ENCODE peak calls at places on chromosomes 5 and 9, in eight cellular contexts. Y is breast epithelium, S is AG04449, A is IMR-90, U is psoas muscle, M is suprapubic skin, Q is retinal pigment epithelial cell, Z is lower lobe of right lung. J is an unnamed sample.

GRCh38 chr9:75814667-75815066 is 75.8 kb upstream of the PCSK5 start:
- DNase-seq in Y (no peak), S (no peak), A (no peak), U (no peak), M (no peak), Q (no peak), Z (no peak), J (no peak)

GRCh38 chr5:176513788-176514187 is 23.4 kb downstream of the RNF44 start:
- DNase-seq in Y (no peak), S (no peak), A (no peak), U (no peak), M (no peak), Q (no peak), Z (no peak), J (no peak)

GRCh38 chr9:91948061-91948422 is 2.0 kb downstream of the ROR2 start:
- DNase-seq in Y (no peak), S (no peak), A (peak), U (no peak), M (no peak), Q (no peak), Z (no peak), J (no peak)

GRCh38 chr5:53825016-53825415 is 264.6 kb downstream of the NDUFS4 start:
- DNase-seq in Y (no peak), S (no peak), A (no peak), U (no peak), M (no peak), Q (no peak), Z (no peak), J (no peak)

GRCh38 chr9:127835930-127836586 is 18.4 kb downstream of the ENG start:
- DNase-seq in Y (no peak), S (no peak), A (peak), U (peak), M (peak), Q (no peak), Z (peak), J (peak)

GRCh38 chr5:130871346-130872086 is 293.5 kb downstream of the HINT1 start:
- DNase-seq in Y (no peak), S (no peak), A (peak), U (peak), M (no peak), Q (no peak), Z (no peak), J (peak)

GRCh38 chr5:171865431-171865830 is 79.8 kb downstream of the SMIM23 start:
- DNase-seq in Y (no peak), S (no peak), A (no peak), U (no peak), M (no peak), Q (no peak), Z (no peak), J (no peak)

GRCh38 chr5:1033606-1034420 is 25.2 kb downstream of the NKD2 start:
- DNase-seq in Y (no peak), S (no peak), A (no peak), U (no peak), M (peak), Q (no peak), Z (peak), J (no peak)

GRCh38 chr9:113720495-113720894 is 155.6 kb upstream of the ZNF618 start:
- DNase-seq in Y (no peak), S (no peak), A (no peak), U (no peak), M (no peak), Q (no peak), Z (no peak), J (no peak)

GRCh38 chr5:129904102-129904666 is at the start of gene CHSY3:
- DNase-seq in Y (peak), S (no peak), A (peak), U (peak), M (peak), Q (no peak), Z (peak), J (peak)

GRCh38 chr9:136626740-136627642 is 35.7 kb upstream of the EGFL7 start:
- DNase-seq in Y (no peak), S (no peak), A (no peak), U (no peak), M (no peak), Q (no peak), Z (peak), J (no peak)

GRCh38 chr5:62786099-62786498 is 207.5 kb downstream of the LRRC70 start:
- DNase-seq in Y (no peak), S (no peak), A (no peak), U (no peak), M (no peak), Q (no peak), Z (no peak), J (no peak)

GRCh38 chr9:72577212-72577753 is 55.9 kb downstream of the TMC1 start:
- DNase-seq in Y (no peak), S (no peak), A (peak), U (no peak), M (no peak), Q (peak), Z (no peak), J (peak)

GRCh38 chr5:125316913-125317545 is 570.6 kb upstream of the ZNF608 start:
- DNase-seq in Y (no peak), S (no peak), A (no peak), U (no peak), M (no peak), Q (no peak), Z (no peak), J (no peak)

GRCh38 chr5:33433303-33434255 is 7.2 kb upstream of the TARS1 start:
- DNase-seq in Y (no peak), S (no peak), A (peak), U (no peak), M (no peak), Q (no peak), Z (no peak), J (peak)

GRCh38 chr9:136237486-136238341 is 7.9 kb downstream of the QSOX2 start:
- DNase-seq in Y (no peak), S (no peak), A (no peak), U (no peak), M (no peak), Q (no peak), Z (no peak), J (no peak)

GRCh38 chr9:111926421-111926875 is 29.8 kb downstream of the UGCG start:
- DNase-seq in Y (no peak), S (peak), A (peak), U (peak), M (no peak), Q (no peak), Z (peak), J (peak)

GRCh38 chr5:111308951-111309350 is 84.8 kb downstream of the CAMK4 start:
- DNase-seq in Y (no peak), S (no peak), A (no peak), U (no peak), M (no peak), Q (no peak), Z (no peak), J (no peak)

GRCh38 chr9:108671156-108671555 is 184.6 kb downstream of the ACTL7B start:
- DNase-seq in Y (no peak), S (no peak), A (peak), U (no peak), M (no peak), Q (no peak), Z (no peak), J (peak)

GRCh38 chr9:127972316-127972871 is 8.4 kb downstream of the EEIG1 start:
- DNase-seq in Y (no peak), S (no peak), A (no peak), U (no peak), M (no peak), Q (no peak), Z (no peak), J (no peak)

GRCh38 chr9:133199648-133200321 is 9.3 kb downstream of the OBP2B start:
- DNase-seq in Y (no peak), S (no peak), A (no peak), U (peak), M (no peak), Q (no peak), Z (peak), J (peak)

GRCh38 chr9:28135571-28135970 is 562.3 kb upstream of the C9orf72 start:
- DNase-seq in Y (no peak), S (no peak), A (no peak), U (no peak), M (no peak), Q (no peak), Z (no peak), J (no peak)

GRCh38 chr9:114611516-114612271 is 603 bp downstream of the TMEM268 start:
- DNase-seq in Y (peak), S (no peak), A (peak), U (peak), M (no peak), Q (no peak), Z (peak), J (peak)

GRCh38 chr5:164504141-164504772 is 998.8 kb downstream of the MAT2B start:
- DNase-seq in Y (no peak), S (peak), A (peak), U (no peak), M (no peak), Q (no peak), Z (no peak), J (peak)

GRCh38 chr5:126450388-126450787 is 27.2 kb downstream of the GRAMD2B start:
- DNase-seq in Y (no peak), S (no peak), A (no peak), U (no peak), M (no peak), Q (no peak), Z (no peak), J (no peak)

GRCh38 chr9:27365977-27366376 is 69.0 kb upstream of the EQTN start:
- DNase-seq in Y (no peak), S (no peak), A (no peak), U (no peak), M (no peak), Q (no peak), Z (no peak), J (peak)

GRCh38 chr9:84501587-84501986 is 161.0 kb upstream of the SLC28A3 start:
- DNase-seq in Y (no peak), S (no peak), A (no peak), U (no peak), M (no peak), Q (no peak), Z (no peak), J (no peak)

GRCh38 chr5:122311400-122311887 is 593 bp upstream of the SNCAIP start:
- DNase-seq in Y (no peak), S (no peak), A (no peak), U (no peak), M (no peak), Q (no peak), Z (no peak), J (no peak)

GRCh38 chr9:129514497-129514867 is 106.4 kb downstream of the C9orf50 start:
- DNase-seq in Y (no peak), S (no peak), A (no peak), U (no peak), M (peak), Q (no peak), Z (no peak), J (no peak)

GRCh38 chr5:868599-869135 is 17.9 kb upstream of the ZDHHC11 start:
- DNase-seq in Y (no peak), S (no peak), A (no peak), U (peak), M (no peak), Q (no peak), Z (no peak), J (no peak)

GRCh38 chr5:18305288-18305899 is 671.1 kb downstream of the TAF11L14 start:
- DNase-seq in Y (no peak), S (no peak), A (peak), U (no peak), M (no peak), Q (peak), Z (no peak), J (peak)

GRCh38 chr5:141845371-141845821 is 32.8 kb downstream of the PCDH1 start:
- DNase-seq in Y (no peak), S (no peak), A (no peak), U (no peak), M (no peak), Q (no peak), Z (no peak), J (no peak)

GRCh38 chr5:14665949-14666741 is 1.6 kb downstream of the OTULIN start:
- DNase-seq in Y (no peak), S (no peak), A (peak), U (no peak), M (no peak), Q (no peak), Z (no peak), J (no peak)

GRCh38 chr9:18786936-18787658 is 245.9 kb downstream of the SAXO1 start:
- DNase-seq in Y (no peak), S (no peak), A (peak), U (no peak), M (no peak), Q (no peak), Z (no peak), J (peak)

DNA sequence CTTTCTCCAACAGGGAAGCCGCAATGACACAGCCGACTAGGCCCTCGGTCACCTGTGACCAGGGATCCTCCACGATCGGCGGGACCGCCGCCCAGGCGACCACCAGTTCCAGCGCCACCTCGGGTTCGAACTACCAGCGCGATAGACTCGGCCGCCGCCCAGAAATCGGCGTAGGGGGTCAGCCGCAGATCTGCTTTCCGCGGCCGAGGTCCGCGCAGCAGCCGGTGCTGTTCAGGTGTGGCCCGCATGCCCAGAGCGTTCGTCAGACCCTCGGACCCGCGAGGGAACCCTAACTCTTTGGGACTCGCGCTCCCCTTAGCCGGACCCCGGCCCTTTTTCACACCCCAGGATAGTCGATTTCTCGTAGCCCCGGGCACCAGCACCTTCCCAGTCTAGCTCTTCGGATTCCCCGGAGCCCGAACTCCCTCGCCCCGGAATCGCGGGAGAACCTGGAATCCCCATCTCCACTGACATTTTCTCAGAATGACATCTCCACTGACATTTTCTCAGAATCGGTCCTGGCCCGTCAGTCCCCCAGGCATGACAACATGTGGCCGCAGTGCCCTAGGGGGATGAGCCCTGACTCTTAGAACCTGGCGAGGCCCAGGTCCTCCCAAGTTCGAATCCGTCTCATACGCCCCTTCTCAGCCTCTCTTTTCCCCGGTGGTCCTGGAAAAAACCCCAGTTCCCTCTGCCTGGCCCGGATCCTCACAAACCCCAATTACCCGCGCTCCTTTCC is 428 bp downstream of the C5orf52 start:
- DNase-seq in Y (no peak), S (no peak), A (no peak), U (peak), M (no peak), Q (no peak), Z (no peak), J (no peak)
- TF ChIP-seq CTCF in Y (no peak), S (no peak), A (no peak), U (no peak), M (no peak), Q (no peak), Z (no peak), J (no peak)

DNA sequence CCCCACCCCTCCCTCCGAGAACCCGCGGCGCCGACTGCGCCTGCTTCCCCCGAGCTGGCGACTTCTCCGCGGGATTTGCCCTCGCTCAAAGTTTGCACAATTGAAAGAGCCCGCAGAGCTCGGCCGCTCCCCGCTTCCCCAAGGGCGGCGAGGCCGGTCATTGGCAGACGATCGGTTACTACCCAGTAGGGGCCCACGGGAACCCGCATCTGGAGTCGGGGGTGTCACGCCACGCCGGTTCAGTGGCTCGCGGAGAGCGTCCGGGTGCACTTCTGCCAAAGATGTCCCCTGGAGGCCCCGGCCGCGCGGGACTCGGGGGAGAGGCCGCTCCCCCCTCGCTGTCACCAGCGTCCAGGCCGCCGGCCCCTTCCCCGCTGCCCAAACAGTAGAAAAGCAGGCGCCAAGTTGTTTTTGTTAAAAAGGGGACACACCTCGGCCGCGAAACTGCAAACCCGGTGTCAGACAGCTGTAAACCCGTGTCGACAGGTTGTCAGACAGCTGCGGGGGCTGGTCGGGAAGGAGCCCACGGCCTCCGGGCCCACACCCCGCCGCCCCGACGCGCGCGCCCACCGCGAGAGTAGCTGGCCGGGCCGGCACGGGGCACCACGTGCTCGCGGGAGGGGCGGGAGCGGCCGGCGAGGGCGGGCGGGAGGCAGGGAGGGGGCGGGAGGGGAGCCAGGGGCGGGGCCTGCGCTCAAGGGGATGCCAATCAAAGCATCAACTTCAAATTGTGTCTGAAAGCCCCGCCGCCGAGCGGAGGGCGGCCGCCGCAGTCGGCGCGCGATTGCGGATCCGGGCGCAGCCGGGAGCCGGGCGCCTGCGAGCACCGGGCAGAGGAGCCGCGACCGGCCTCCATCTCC is at the start of gene IRX1:
- DNase-seq in Y (no peak), S (no peak), A (no peak), U (no peak), M (no peak), Q (no peak), Z (no peak), J (peak)
- H3K4me3 ChIP-seq in Y (peak), S (peak), A (no peak), U (peak), M (peak), Q (no peak), Z (peak), J (peak)

DNA sequence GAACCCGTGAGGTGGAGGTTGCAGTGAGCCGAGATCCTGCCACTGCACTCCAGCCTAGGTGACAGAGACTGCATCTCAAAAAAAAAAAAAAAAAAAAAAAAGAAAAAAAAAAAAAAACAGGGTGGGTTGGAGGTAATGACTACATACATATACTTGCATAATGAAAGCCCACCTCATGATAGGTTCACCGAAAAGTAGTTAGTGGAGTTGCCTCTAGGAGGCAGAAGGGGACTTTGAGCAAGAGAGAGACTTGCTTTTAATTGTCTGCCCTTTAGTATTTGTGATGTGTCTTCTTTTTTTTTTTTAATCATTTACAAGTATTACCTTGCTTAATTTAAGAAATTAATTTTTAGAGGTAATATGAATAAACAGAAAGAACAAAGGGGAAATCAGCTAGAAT is 99.8 kb downstream of the PPARGC1B start:
- DNase-seq in Y (no peak), S (no peak), A (no peak), U (no peak), M (no peak), Q (no peak), Z (no peak), J (peak)
- TF ChIP-seq CTCF in Y (no peak), S (no peak), A (peak), U (peak), M (no peak), Q (peak), Z (no peak), J (peak)

GRCh38 chr5:50655810-50656205 is 10.6 kb upstream of the PARP8 start:
- DNase-seq in Y (no peak), S (no peak), A (no peak), U (no peak), M (no peak), Q (no peak), Z (no peak), J (no peak)

GRCh38 chr5:50655067-50655809 is 11.2 kb upstream of the PARP8 start:
- DNase-seq in Y (no peak), S (no peak), A (no peak), U (no peak), M (no peak), Q (no peak), Z (no peak), J (no peak)

GRCh38 chr5:50658243-50658642 is 8.2 kb upstream of the PARP8 start:
- DNase-seq in Y (no peak), S (no peak), A (no peak), U (no peak), M (no peak), Q (no peak), Z (no peak), J (no peak)

GRCh38 chr5:50657044-50657443 is 9.4 kb upstream of the PARP8 start:
- DNase-seq in Y (no peak), S (no peak), A (no peak), U (no peak), M (no peak), Q (no peak), Z (no peak), J (no peak)

DNA sequence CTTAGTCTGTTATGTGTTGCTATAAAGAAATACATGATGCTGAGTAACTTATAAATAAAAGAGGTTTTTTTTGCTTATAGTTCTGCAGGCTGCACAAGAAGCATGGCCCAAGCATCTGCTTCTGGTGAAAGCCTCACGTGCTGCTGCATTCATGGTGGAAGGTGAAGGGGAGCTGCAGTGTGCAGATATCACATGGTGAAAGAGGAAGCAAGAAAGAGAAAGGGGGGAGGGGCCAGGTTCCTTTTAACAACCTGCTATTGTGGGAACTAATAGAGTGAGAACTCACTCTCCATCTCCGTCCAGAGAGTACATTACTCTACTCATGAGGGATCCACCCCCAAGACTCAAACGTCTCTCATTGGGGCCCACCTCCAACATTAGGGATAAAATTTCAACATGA is 12.5 kb upstream of the PARP8 start:
- DNase-seq in Y (no peak), S (no peak), A (no peak), U (no peak), M (no peak), Q (no peak), Z (no peak), J (no peak)
- H3K4me3 ChIP-seq in Y (no peak), S (no peak), A (no peak), U (no peak), M (no peak), Q (no peak), Z (no peak), J (no peak)

GRCh38 chr5:174552428-174552827 is 172.0 kb upstream of the MSX2 start:
- DNase-seq in Y (no peak), S (no peak), A (no peak), U (no peak), M (no peak), Q (no peak), Z (no peak), J (no peak)
- TF ChIP-seq CTCF in Y (no peak), S (no peak), A (no peak), U (no peak), M (no peak), Q (no peak), Z (no peak), J (no peak)

J was measured in AG10803.